ENCODE peak calls at places on chromosome 19, in six cellular contexts. One of them, this sample, is unnamed.

GRCh38 chr19:19740755-19741154 is 7.8 kb upstream of the ZNF14 start:
- DNase-seq in ascending aorta: no peak
- DNase-seq in aorta: peak; percentile 72
- DNase-seq in heart right ventricle: no peak
- DNase-seq in GM23248: no peak
- DNase-seq in astrocyte: no peak
- DNase-seq in this sample: no peak

GRCh38 chr19:6730941-6731670 is 6.3 kb downstream of the GPR108 start:
- DNase-seq in ascending aorta: no peak
- DNase-seq in aorta: no peak
- DNase-seq in heart right ventricle: no peak
- DNase-seq in GM23248: no peak
- DNase-seq in astrocyte: no peak
- DNase-seq in this sample: no peak

GRCh38 chr19:5504115-5504514 is 48.9 kb downstream of the ZNRF4 start:
- DNase-seq in ascending aorta: no peak
- DNase-seq in aorta: no peak
- DNase-seq in heart right ventricle: no peak
- DNase-seq in GM23248: no peak
- DNase-seq in astrocyte: no peak
- DNase-seq in this sample: no peak

GRCh38 chr19:29966594-29967249 is 24.7 kb downstream of the URI1 start:
- DNase-seq in ascending aorta: no peak
- DNase-seq in aorta: no peak
- DNase-seq in heart right ventricle: no peak
- DNase-seq in GM23248: peak; percentile 48
- DNase-seq in astrocyte: peak; percentile 6
- DNase-seq in this sample: no peak

GRCh38 chr19:17847538-17848366 is at the start of gene JAK3:
- DNase-seq in ascending aorta: peak; percentile 75
- DNase-seq in aorta: peak; percentile 92
- DNase-seq in heart right ventricle: peak; percentile 63
- DNase-seq in GM23248: peak; percentile 87
- DNase-seq in astrocyte: no peak
- DNase-seq in this sample: peak; percentile 37

GRCh38 chr19:46823049-46823448 is 27.6 kb downstream of the AP2S1 start:
- DNase-seq in ascending aorta: no peak
- DNase-seq in aorta: no peak
- DNase-seq in heart right ventricle: no peak
- DNase-seq in GM23248: no peak
- DNase-seq in astrocyte: no peak
- DNase-seq in this sample: no peak

GRCh38 chr19:54124393-54124792 is 8.8 kb downstream of the PRPF31 start:
- DNase-seq in ascending aorta: no peak
- DNase-seq in aorta: no peak
- DNase-seq in heart right ventricle: no peak
- DNase-seq in GM23248: no peak
- DNase-seq in astrocyte: no peak
- DNase-seq in this sample: no peak

GRCh38 chr19:6378036-6378435 is 2.3 kb upstream of the PSPN start:
- DNase-seq in ascending aorta: no peak
- DNase-seq in aorta: no peak
- DNase-seq in heart right ventricle: no peak
- DNase-seq in GM23248: peak; percentile 47
- DNase-seq in astrocyte: peak; percentile 68
- DNase-seq in this sample: no peak

GRCh38 chr19:53945441-53945840 is 17.3 kb upstream of the CACNG8 start:
- DNase-seq in ascending aorta: no peak
- DNase-seq in aorta: peak; percentile 5
- DNase-seq in heart right ventricle: no peak
- DNase-seq in GM23248: peak; percentile 31
- DNase-seq in astrocyte: peak; percentile 7
- DNase-seq in this sample: no peak

GRCh38 chr19:29262085-29262484 is 49.1 kb upstream of the UQCRFS1 start:
- DNase-seq in ascending aorta: no peak
- DNase-seq in aorta: no peak
- DNase-seq in heart right ventricle: no peak
- DNase-seq in GM23248: no peak
- DNase-seq in astrocyte: no peak
- DNase-seq in this sample: no peak

GRCh38 chr19:41149831-41150230 is 35.6 kb downstream of the CYP2F1 start:
- DNase-seq in ascending aorta: no peak
- DNase-seq in aorta: no peak
- DNase-seq in heart right ventricle: no peak
- DNase-seq in GM23248: no peak
- DNase-seq in astrocyte: no peak
- DNase-seq in this sample: no peak

GRCh38 chr19:32866061-32866460 is 3.5 kb downstream of the SLC7A9 start:
- DNase-seq in ascending aorta: no peak
- DNase-seq in aorta: no peak
- DNase-seq in heart right ventricle: no peak
- DNase-seq in GM23248: no peak
- DNase-seq in astrocyte: no peak
- DNase-seq in this sample: no peak

GRCh38 chr19:36526581-36526980 is 1.5 kb downstream of the ZNF260 start:
- DNase-seq in ascending aorta: no peak
- DNase-seq in aorta: no peak
- DNase-seq in heart right ventricle: no peak
- DNase-seq in GM23248: peak; percentile 48
- DNase-seq in astrocyte: no peak
- DNase-seq in this sample: no peak

GRCh38 chr19:19223636-19224035 is 11.9 kb downstream of the NCAN start:
- DNase-seq in ascending aorta: no peak
- DNase-seq in aorta: no peak
- DNase-seq in heart right ventricle: no peak
- DNase-seq in GM23248: no peak
- DNase-seq in astrocyte: no peak
- DNase-seq in this sample: no peak

GRCh38 chr19:53872762-53873161 is 5.1 kb downstream of the MYADM start:
- DNase-seq in ascending aorta: no peak
- DNase-seq in aorta: no peak
- DNase-seq in heart right ventricle: no peak
- DNase-seq in GM23248: no peak
- DNase-seq in astrocyte: no peak
- DNase-seq in this sample: no peak

GRCh38 chr19:2800506-2800905 is 15.2 kb downstream of the THOP1 start:
- DNase-seq in ascending aorta: no peak
- DNase-seq in aorta: no peak
- DNase-seq in heart right ventricle: no peak
- DNase-seq in GM23248: no peak
- DNase-seq in astrocyte: no peak
- DNase-seq in this sample: no peak

GRCh38 chr19:3801412-3802096 is 15.4 kb upstream of the MATK start:
- DNase-seq in ascending aorta: no peak
- DNase-seq in aorta: no peak
- DNase-seq in heart right ventricle: peak; percentile 46
- DNase-seq in GM23248: peak; percentile 45
- DNase-seq in astrocyte: peak; percentile 5
- DNase-seq in this sample: no peak

GRCh38 chr19:16969127-16969526 is 57.5 kb downstream of the CPAMD8 start:
- DNase-seq in ascending aorta: no peak
- DNase-seq in aorta: no peak
- DNase-seq in heart right ventricle: no peak
- DNase-seq in GM23248: peak; percentile 10
- DNase-seq in astrocyte: no peak
- DNase-seq in this sample: no peak

GRCh38 chr19:8438236-8438635 is 6.5 kb upstream of the HNRNPM start:
- DNase-seq in ascending aorta: no peak
- DNase-seq in aorta: peak; percentile 59
- DNase-seq in heart right ventricle: no peak
- DNase-seq in GM23248: no peak
- DNase-seq in astrocyte: no peak
- DNase-seq in this sample: no peak

GRCh38 chr19:35977446-35978222 is 17.4 kb upstream of the SDHAF1 start:
- DNase-seq in ascending aorta: no peak
- DNase-seq in aorta: no peak
- DNase-seq in heart right ventricle: no peak
- DNase-seq in GM23248: peak; percentile 6
- DNase-seq in astrocyte: no peak
- DNase-seq in this sample: no peak

GRCh38 chr19:10713317-10713716 is 4.6 kb upstream of the DNM2 start:
- DNase-seq in ascending aorta: no peak
- DNase-seq in aorta: no peak
- DNase-seq in heart right ventricle: no peak
- DNase-seq in GM23248: no peak
- DNase-seq in astrocyte: no peak
- DNase-seq in this sample: no peak

GRCh38 chr19:49677232-49677881 is at the start of gene PRMT1:
- DNase-seq in ascending aorta: no peak
- DNase-seq in aorta: peak; percentile 85
- DNase-seq in heart right ventricle: no peak
- DNase-seq in GM23248: peak; percentile 58
- DNase-seq in astrocyte: no peak
- DNase-seq in this sample: peak; percentile 45

GRCh38 chr19:49677901-49678674 is 1.0 kb downstream of the PRMT1 start:
- DNase-seq in ascending aorta: peak; percentile 87
- DNase-seq in aorta: peak; percentile 91
- DNase-seq in heart right ventricle: peak; percentile 78
- DNase-seq in GM23248: peak; percentile 74
- DNase-seq in astrocyte: peak; percentile 16
- DNase-seq in this sample: peak; percentile 41

GRCh38 chr19:42568006-42568405 is 26.7 kb downstream of the CEACAM8 start:
- DNase-seq in ascending aorta: no peak
- DNase-seq in aorta: no peak
- DNase-seq in heart right ventricle: no peak
- DNase-seq in GM23248: no peak
- DNase-seq in astrocyte: no peak
- DNase-seq in this sample: no peak

GRCh38 chr19:48053856-48054255 is 10.0 kb upstream of the CABP5 start:
- DNase-seq in ascending aorta: no peak
- DNase-seq in aorta: no peak
- DNase-seq in heart right ventricle: no peak
- DNase-seq in GM23248: peak; percentile 3
- DNase-seq in astrocyte: no peak
- DNase-seq in this sample: no peak

GRCh38 chr19:31957711-31958110 is 387.7 kb upstream of the ZNF507 start:
- DNase-seq in ascending aorta: peak; percentile 13
- DNase-seq in aorta: no peak
- DNase-seq in heart right ventricle: no peak
- DNase-seq in GM23248: no peak
- DNase-seq in astrocyte: no peak
- DNase-seq in this sample: no peak

GRCh38 chr19:16698914-16699313 is 20.7 kb upstream of the NWD1 start:
- DNase-seq in ascending aorta: no peak
- DNase-seq in aorta: no peak
- DNase-seq in heart right ventricle: peak; percentile 63
- DNase-seq in GM23248: no peak
- DNase-seq in astrocyte: no peak
- DNase-seq in this sample: no peak

GRCh38 chr19:13399746-13400145 is 106.5 kb downstream of the CACNA1A start:
- DNase-seq in ascending aorta: no peak
- DNase-seq in aorta: no peak
- DNase-seq in heart right ventricle: no peak
- DNase-seq in GM23248: no peak
- DNase-seq in astrocyte: no peak
- DNase-seq in this sample: no peak

GRCh38 chr19:13398182-13398581 is 108.1 kb downstream of the CACNA1A start:
- DNase-seq in ascending aorta: no peak
- DNase-seq in aorta: no peak
- DNase-seq in heart right ventricle: no peak
- DNase-seq in GM23248: no peak
- DNase-seq in astrocyte: no peak
- DNase-seq in this sample: no peak

GRCh38 chr19:13401388-13401787 is 104.9 kb downstream of the CACNA1A start:
- DNase-seq in ascending aorta: no peak
- DNase-seq in aorta: no peak
- DNase-seq in heart right ventricle: no peak
- DNase-seq in GM23248: peak; percentile 50
- DNase-seq in astrocyte: peak; percentile 44
- DNase-seq in this sample: no peak

GRCh38 chr19:13398780-13399726 is 107.2 kb downstream of the CACNA1A start:
- DNase-seq in ascending aorta: no peak
- DNase-seq in aorta: no peak
- DNase-seq in heart right ventricle: no peak
- DNase-seq in GM23248: peak; percentile 95
- DNase-seq in astrocyte: peak; percentile 83
- DNase-seq in this sample: no peak

GRCh38 chr19:13400296-13400695 is 106.0 kb downstream of the CACNA1A start:
- DNase-seq in ascending aorta: no peak
- DNase-seq in aorta: no peak
- DNase-seq in heart right ventricle: no peak
- DNase-seq in GM23248: no peak
- DNase-seq in astrocyte: no peak
- DNase-seq in this sample: no peak
- H3K27ac ChIP-seq in ascending aorta: no peak overlapping the region
- H3K27ac ChIP-seq in aorta: no peak overlapping the region
- H3K27ac ChIP-seq in heart right ventricle: no peak overlapping the region
- H3K27ac ChIP-seq in GM23248: no peak overlapping the region
- H3K27ac ChIP-seq in astrocyte: no peak overlapping the region
- H3K27ac ChIP-seq in this sample: no peak overlapping the region

GRCh38 chr19:55685776-55686175 is 10.8 kb downstream of the EPN1 start:
- DNase-seq in ascending aorta: no peak
- DNase-seq in aorta: no peak
- DNase-seq in heart right ventricle: no peak
- DNase-seq in GM23248: no peak
- DNase-seq in astrocyte: no peak
- DNase-seq in this sample: no peak

GRCh38 chr19:55684946-55685681 is 10.1 kb downstream of the EPN1 start:
- DNase-seq in ascending aorta: no peak
- DNase-seq in aorta: peak; percentile 69
- DNase-seq in heart right ventricle: no peak
- DNase-seq in GM23248: no peak
- DNase-seq in astrocyte: no peak
- DNase-seq in this sample: no peak

GRCh38 chr19:55686311-55687050 is 11.5 kb downstream of the EPN1 start:
- DNase-seq in ascending aorta: no peak
- DNase-seq in aorta: peak; percentile 36
- DNase-seq in heart right ventricle: no peak
- DNase-seq in GM23248: no peak
- DNase-seq in astrocyte: no peak
- DNase-seq in this sample: no peak

GRCh38 chr19:55681131-55682087 is 6.4 kb downstream of the EPN1 start:
- DNase-seq in ascending aorta: no peak
- DNase-seq in aorta: no peak
- DNase-seq in heart right ventricle: no peak
- DNase-seq in GM23248: peak; percentile 60
- DNase-seq in astrocyte: peak; percentile 22
- DNase-seq in this sample: no peak

GRCh38 chr19:55683449-55684261 is 8.6 kb downstream of the EPN1 start:
- DNase-seq in ascending aorta: no peak
- DNase-seq in aorta: no peak
- DNase-seq in heart right ventricle: no peak
- DNase-seq in GM23248: no peak
- DNase-seq in astrocyte: no peak
- DNase-seq in this sample: no peak
- H3K27ac ChIP-seq in ascending aorta: no peak overlapping the region
- H3K27ac ChIP-seq in aorta: no peak overlapping the region
- H3K27ac ChIP-seq in heart right ventricle: no peak overlapping the region
- H3K27ac ChIP-seq in GM23248: no peak overlapping the region
- H3K27ac ChIP-seq in astrocyte: no peak overlapping the region
- H3K27ac ChIP-seq in this sample: no peak overlapping the region

GRCh38 chr19:45793178-45793564 is 526 bp upstream of the DMWD start:
- DNase-seq in ascending aorta: no peak
- DNase-seq in aorta: no peak
- DNase-seq in heart right ventricle: no peak
- DNase-seq in GM23248: no peak
- DNase-seq in astrocyte: no peak
- DNase-seq in this sample: no peak
- H3K27ac ChIP-seq in ascending aorta: peak overlapping the region; percentile 30
- H3K27ac ChIP-seq in aorta: no peak overlapping the region
- H3K27ac ChIP-seq in heart right ventricle: no peak overlapping the region
- H3K27ac ChIP-seq in GM23248: peak overlapping the region; percentile 38
- H3K27ac ChIP-seq in astrocyte: peak overlapping the region; percentile 54
- H3K27ac ChIP-seq in this sample: no peak overlapping the region

GRCh38 chr19:39320948-39321831 is 527 bp upstream of the LRFN1 start:
- DNase-seq in ascending aorta: no peak
- DNase-seq in aorta: no peak
- DNase-seq in heart right ventricle: no peak
- DNase-seq in GM23248: no peak
- DNase-seq in astrocyte: no peak
- DNase-seq in this sample: no peak
- H3K27ac ChIP-seq in ascending aorta: no peak overlapping the region
- H3K27ac ChIP-seq in aorta: no peak overlapping the region
- H3K27ac ChIP-seq in heart right ventricle: no peak overlapping the region
- H3K27ac ChIP-seq in GM23248: no peak overlapping the region
- H3K27ac ChIP-seq in astrocyte: no peak overlapping the region
- H3K27ac ChIP-seq in this sample: no peak overlapping the region